ENCODE peak calls at places on chromosomes 2 and 18, in four cellular contexts. X is EH, C is A549, M is activated gamma-delta T cell treated with Interleukin-2 at 50 U/mL for 16 hours. A is an unnamed sample.

GRCh38 chr2:121617042-121617599 is 32.1 kb downstream of the CLASP1 start:
- DNase-seq in C (no peak), M (peak; percentile 20), X (peak; percentile 38), A (no peak)

GRCh38 chr2:118371500-118371899 is 283.2 kb downstream of the INSIG2 start:
- DNase-seq in M (no peak), C (peak; percentile 10), X (peak; percentile 54), A (peak; percentile 4)

GRCh38 chr2:61368687-61369665 is 101.9 kb downstream of the USP34 start:
- DNase-seq in M (no peak), X (no peak), C (no peak), A (no peak)

GRCh38 chr2:240597419-240598181 is 11.1 kb downstream of the CAPN10 start:
- DNase-seq in M (no peak), C (no peak), X (no peak), A (no peak)

GRCh38 chr2:112726487-112727190 is 5.8 kb downstream of the NT5DC4 start:
- DNase-seq in C (peak; percentile 92), X (peak; percentile 89), M (peak; percentile 86), A (peak; percentile 91)

GRCh38 chr2:217316743-217317142 is 456.9 kb upstream of the TNP1 start:
- DNase-seq in M (no peak), X (peak; percentile 58), C (no peak), A (peak; percentile 7)

GRCh38 chr18:49527631-49528327 is 34.1 kb upstream of the LIPG start:
- DNase-seq in C (no peak), M (no peak), X (no peak), A (no peak)

GRCh38 chr18:61731693-61732376 is 161.0 kb downstream of the RNF152 start:
- DNase-seq in X (no peak), C (no peak), M (no peak), A (no peak)

GRCh38 chr2:26979761-26980160 is 9.3 kb downstream of the MAPRE3 start:
- DNase-seq in C (no peak), M (no peak), X (peak; percentile 20), A (no peak)

GRCh38 chr2:120511546-120512320 is 165.8 kb downstream of the INHBB start:
- DNase-seq in C (no peak), X (no peak), M (no peak), A (no peak)

GRCh38 chr2:85662899-85663683 is 4.9 kb downstream of the SFTPB start:
- DNase-seq in M (no peak), X (peak; percentile 92), C (no peak), A (no peak)

GRCh38 chr2:28452534-28453081 is 43.3 kb upstream of the PLB1 start:
- DNase-seq in C (peak; percentile 65), X (peak; percentile 61), M (peak; percentile 80), A (peak; percentile 60)

GRCh38 chr2:120641366-120641771 is 94.3 kb upstream of the GLI2 start:
- DNase-seq in M (no peak), X (peak; percentile 67), C (no peak), A (no peak)

GRCh38 chr18:8084160-8084559 is 517.0 kb downstream of the PTPRM start:
- DNase-seq in C (peak; percentile 15), M (no peak), X (peak; percentile 66), A (no peak)

GRCh38 chr2:121501070-121501469 is 29.6 kb upstream of the RNU4ATAC start:
- DNase-seq in M (no peak), C (no peak), X (peak; percentile 78), A (no peak)

GRCh38 chr2:9388102-9388735 is 35.1 kb downstream of the ITGB1BP1 start:
- DNase-seq in X (no peak), C (no peak), M (no peak), A (no peak)

GRCh38 chr18:70491734-70492348 is 203.0 kb downstream of the SOCS6 start:
- DNase-seq in X (peak; percentile 58), C (peak; percentile 28), M (peak; percentile 38), A (peak; percentile 19)

GRCh38 chr2:27720004-27720551 is 51.4 kb upstream of the MRPL33 start:
- DNase-seq in C (peak; percentile 97), X (peak; percentile 94), M (peak; percentile 19), A (no peak)

GRCh38 chr18:9943311-9943710 is 29.5 kb downstream of the VAPA start:
- DNase-seq in X (no peak), C (no peak), M (no peak), A (no peak)

GRCh38 chr18:50806208-50806616 is 13.6 kb downstream of the MRO start:
- DNase-seq in C (no peak), M (no peak), X (no peak), A (no peak)

GRCh38 chr18:28018361-28018760 is 158.6 kb downstream of the CDH2 start:
- DNase-seq in C (no peak), M (no peak), X (peak; percentile 29), A (no peak)

GRCh38 chr2:113209869-113210305 is 36.1 kb downstream of the PSD4 start:
- DNase-seq in M (no peak), X (no peak), C (no peak), A (no peak)

GRCh38 chr2:3236300-3236699 is 141.3 kb downstream of the EIPR1 start:
- DNase-seq in X (no peak), M (no peak), C (no peak), A (no peak)

GRCh38 chr2:239531456-239532304 is 130.9 kb upstream of the HDAC4 start:
- DNase-seq in X (no peak), M (no peak), C (no peak), A (no peak)